ENCODE peak calls at places on chromosomes 3 and 15, in eight cellular contexts. V, Z, D, G, K, P, R and Q are unnamed samples.
A peak's percentile ranks its signal among the peaks of the same experiment; 100 is the strongest.

GRCh38 chr3:104126864-104127553 is 1239.7 kb upstream of the ALCAM start:
- DNase-seq in V (no peak), G (no peak), P (no peak), R (no peak), K (no peak), D (no peak), Z (no peak), Q (no peak)

GRCh38 chr15:86522721-86523120 is 443.1 kb downstream of the AGBL1 start:
- DNase-seq in P (no peak), G (no peak), R (no peak), D (no peak), Z (no peak), V (no peak), K (no peak), Q (no peak)

GRCh38 chr3:126914226-126914625 is 68.7 kb upstream of the PLXNA1 start:
- DNase-seq in V (no peak), R (no peak), Z (no peak), D (no peak), P (no peak), G (no peak), K (no peak), Q (no peak)

GRCh38 chr3:48885753-48886152 is 12.9 kb downstream of the SLC25A20 start:
- DNase-seq in K (peak; percentile 49), Z (no peak), P (peak; percentile 64), D (no peak), V (no peak), G (no peak), R (no peak), Q (no peak)

GRCh38 chr15:63775303-63775702 is 58.4 kb downstream of the HERC1 start:
- DNase-seq in R (no peak), G (no peak), V (no peak), P (no peak), D (no peak), Z (no peak), K (no peak), Q (no peak)

GRCh38 chr3:2635511-2635910 is 474.7 kb downstream of the IL5RA start:
- DNase-seq in G (no peak), R (no peak), Z (no peak), D (no peak), V (no peak), K (peak; percentile 34), P (no peak), Q (no peak)

GRCh38 chr3:63872135-63872924 is 8.7 kb downstream of the ATXN7 start:
- DNase-seq in P (peak; percentile 88), Z (no peak), R (no peak), V (peak; percentile 82), D (no peak), G (no peak), K (peak; percentile 49), Q (no peak)

GRCh38 chr3:197795200-197795599 is 4.1 kb downstream of the LRCH3 start:
- DNase-seq in G (no peak), D (no peak), K (peak; percentile 78), Z (no peak), V (peak; percentile 71), R (no peak), P (peak; percentile 97), Q (no peak)

GRCh38 chr3:131349946-131350347 is 31.6 kb upstream of the NUDT16 start:
- DNase-seq in V (peak; percentile 64), D (no peak), K (peak; percentile 68), P (peak; percentile 64), Z (no peak), G (no peak), R (peak; percentile 7), Q (no peak)

GRCh38 chr3:171770689-171771620 is 39.3 kb downstream of the PLD1 start:
- DNase-seq in Z (peak; percentile 24), G (peak; percentile 39), P (peak; percentile 94), R (peak; percentile 5), V (peak; percentile 93), K (peak; percentile 86), D (no peak), Q (no peak)

GRCh38 chr3:196127308-196128040 is 45.6 kb upstream of the TFRC start:
- DNase-seq in G (no peak), Z (no peak), V (peak; percentile 9), R (no peak), D (no peak), K (peak; percentile 64), P (no peak), Q (peak; percentile 41)

GRCh38 chr3:33137691-33138090 is 23.9 kb downstream of the CRTAP start:
- DNase-seq in D (no peak), G (no peak), K (no peak), P (no peak), Z (no peak), V (no peak), R (no peak), Q (no peak)

GRCh38 chr3:175617247-175617646 is 758.1 kb downstream of the NAALADL2 start:
- DNase-seq in Z (no peak), R (no peak), D (no peak), P (no peak), V (no peak), K (no peak), G (no peak), Q (no peak)

GRCh38 chr3:45761831-45762230 is 34.5 kb downstream of the SLC6A20 start:
- DNase-seq in V (no peak), Z (no peak), G (no peak), K (no peak), P (no peak), R (no peak), D (no peak), Q (no peak)

GRCh38 chr15:52408823-52409222 is 113.2 kb upstream of the MYO5C start:
- DNase-seq in P (peak; percentile 10), G (no peak), V (no peak), Z (no peak), D (no peak), K (no peak), R (no peak), Q (no peak)

GRCh38 chr15:100464256-100464655 is 64.5 kb downstream of the CERS3 start:
- DNase-seq in V (no peak), Z (no peak), K (no peak), P (no peak), G (no peak), R (no peak), D (no peak), Q (no peak)

GRCh38 chr3:140428380-140428779 is 249.5 kb upstream of the TRIM42 start:
- DNase-seq in Z (no peak), P (no peak), V (no peak), K (no peak), D (no peak), G (no peak), R (no peak), Q (no peak)

GRCh38 chr3:138210528-138210927 is 23.4 kb downstream of the ARMC8 start:
- DNase-seq in D (no peak), R (no peak), V (no peak), G (no peak), P (no peak), Z (no peak), K (no peak), Q (no peak)

GRCh38 chr15:94080416-94080815 is 150.9 kb upstream of the MCTP2 start:
- DNase-seq in Z (no peak), P (no peak), R (no peak), D (peak; percentile 69), G (no peak), K (no peak), V (no peak), Q (peak; percentile 2)

GRCh38 chr3:43484926-43485488 is 136.8 kb downstream of the ANO10 start:
- DNase-seq in P (no peak), V (no peak), K (no peak), G (no peak), R (no peak), Z (no peak), D (no peak), Q (no peak)

GRCh38 chr3:6179761-6180160 is 681.2 kb upstream of the GRM7 start:
- DNase-seq in P (no peak), D (no peak), K (no peak), Z (no peak), R (no peak), G (no peak), V (no peak), Q (no peak)

GRCh38 chr3:152053876-152054275 is 180.4 kb downstream of the SUCNR1 start:
- DNase-seq in R (no peak), V (no peak), Z (no peak), P (no peak), D (no peak), K (no peak), G (no peak), Q (no peak)

GRCh38 chr3:48858709-48859108 is 11.0 kb upstream of the PRKAR2A start:
- DNase-seq in R (no peak), V (no peak), Z (no peak), K (no peak), G (no peak), P (no peak), D (no peak), Q (no peak)

GRCh38 chr15:32718822-32719716 is 1.3 kb downstream of the GREM1 start:
- DNase-seq in V (peak; percentile 32), G (peak; percentile 38), D (peak; percentile 40), Z (no peak), R (peak; percentile 31), K (peak; percentile 75), P (peak; percentile 43), Q (peak; percentile 5)

GRCh38 chr15:89888214-89888804 is 5.5 kb downstream of the AP3S2 start:
- DNase-seq in P (peak; percentile 80), R (peak; percentile 44), G (no peak), Z (no peak), D (no peak), V (peak; percentile 74), K (peak; percentile 79), Q (no peak)
- TF ChIP-seq CTCF in P (peak; percentile 56), R (peak; percentile 79), G (no peak), Z (no peak), D (no peak), V (peak; percentile 62), K (peak; percentile 71), Q (peak; percentile 15)

GRCh38 chr3:194327030-194327413 is 24.1 kb downstream of the CPN2 start:
- DNase-seq in D (no peak), R (no peak), G (no peak), V (no peak), Z (no peak), P (no peak), K (no peak), Q (no peak)
- TF ChIP-seq CTCF in D (no peak), R (no peak), G (no peak), V (no peak), Z (no peak), P (no peak), K (no peak), Q (no peak)

DNA sequence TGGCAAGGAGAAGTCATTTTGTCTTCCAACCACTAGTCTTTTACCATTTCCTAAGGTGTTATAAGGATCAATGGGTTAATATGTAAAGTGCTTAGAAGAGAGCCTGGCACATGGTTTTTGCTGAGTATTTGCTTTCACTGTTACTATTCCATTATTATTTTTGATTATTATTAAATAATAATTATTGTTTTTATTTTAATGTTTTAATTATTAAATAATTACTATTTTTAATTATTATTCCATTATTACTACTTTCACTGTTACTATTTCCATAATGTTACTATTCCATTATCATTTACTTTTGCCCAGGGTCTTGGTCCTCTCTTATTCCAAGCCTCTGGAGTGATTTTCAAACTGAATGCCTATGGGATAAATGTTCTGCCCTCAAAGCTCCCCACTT is 48.5 kb downstream of the FSTL1 start:
- DNase-seq in G (no peak), V (no peak), Z (no peak), R (no peak), K (no peak), P (no peak), D (no peak), Q (no peak)
- TF ChIP-seq CTCF in G (no peak), V (no peak), Z (no peak), R (no peak), K (no peak), P (no peak), D (no peak), Q (no peak)

GRCh38 chr3:188435266-188435665 is 281.3 kb downstream of the LPP start:
- DNase-seq in Z (no peak), G (no peak), V (no peak), R (no peak), K (no peak), D (no peak), P (no peak), Q (no peak)
- TF ChIP-seq CTCF in Z (no peak), G (no peak), V (no peak), R (no peak), K (no peak), D (no peak), P (no peak), Q (no peak)